ENCODE peak calls at places on chromosome 6, in four cellular contexts. I, R, N and C are unnamed samples.
A peak's percentile ranks its signal among the peaks of the same experiment; 100 is the strongest.

GRCh38 chr6:107345398-107345797 is 114.0 kb downstream of the PDSS2 start:
- DNase-seq in N (no peak), R (no peak), I (no peak), C (no peak)

GRCh38 chr6:42771741-42772100 is 10.1 kb upstream of the BICRAL start:
- DNase-seq in I (no peak), R (no peak), N (no peak), C (no peak)

GRCh38 chr6:165649701-165650137 is 13.3 kb downstream of the PDE10A start:
- DNase-seq in R (peak; percentile 58), I (no peak), N (no peak), C (no peak)

GRCh38 chr6:156948807-156949206 is 171.6 kb downstream of the ARID1B start:
- DNase-seq in I (no peak), N (no peak), R (no peak), C (no peak)

GRCh38 chr6:167747152-167747427 is 79.6 kb upstream of the AFDN start:
- DNase-seq in R (no peak), I (no peak), N (no peak), C (no peak)

GRCh38 chr6:42532038-42532669 is 31.7 kb upstream of the UBR2 start:
- DNase-seq in R (no peak), N (peak; percentile 63), I (no peak), C (no peak)

GRCh38 chr6:137799950-137800568 is 67.0 kb upstream of the TNFAIP3 start:
- DNase-seq in R (peak; percentile 44), I (peak; percentile 60), N (peak; percentile 22), C (no peak)

GRCh38 chr6:125307150-125307838 is 5.5 kb upstream of the HDDC2 start:
- DNase-seq in R (no peak), N (no peak), I (no peak), C (no peak)

GRCh38 chr6:111573118-111573883 is 32.4 kb downstream of the TRAF3IP2 start:
- DNase-seq in N (no peak), R (peak; percentile 39), I (no peak), C (no peak)